ENCODE peak calls at places on chromosomes 13 and 19, in four cellular contexts. H is right cardiac atrium; P is NCI-H1930; Q is stimulated activated CD8-positive, alpha-beta memory T cell treated with anti-CD3 and anti-CD28 coated beads, Interleukin-7, amount 100 ng/mL, for 4 hours. I is an unnamed sample.

GRCh38 chr19:42216653-42217521 is 590 bp downstream of the DEDD2 start:
- DNase-seq in H (peak), P (no peak), Q (no peak), I (peak)

GRCh38 chr19:44891016-44891882 is at the start of gene TOMM40:
- DNase-seq in H (peak), P (peak), Q (no peak), I (peak)

GRCh38 chr13:61052175-61052574 is 363.5 kb downstream of the PCDH20 start:
- DNase-seq in H (no peak), P (no peak), Q (no peak), I (no peak)

GRCh38 chr13:98293103-98293502 is 116.0 kb upstream of the RNF113B start:
- DNase-seq in H (no peak), P (no peak), Q (no peak), I (no peak)

GRCh38 chr13:50916701-50917184 is 7.2 kb downstream of the RNASEH2B start:
- DNase-seq in H (no peak), P (no peak), Q (no peak), I (no peak)

GRCh38 chr13:35785563-35786327 is 309.3 kb upstream of the MAB21L1 start:
- DNase-seq in H (no peak), P (no peak), Q (no peak), I (no peak)

GRCh38 chr13:32246468-32246867 is 68.7 kb downstream of the ZAR1L start:
- DNase-seq in H (peak), P (no peak), Q (no peak), I (no peak)

GRCh38 chr13:82330499-82330898 is 1551.8 kb downstream of the SLITRK1 start:
- DNase-seq in H (no peak), P (no peak), Q (no peak), I (no peak)

GRCh38 chr13:112839347-112840105 is 129.5 kb upstream of the MCF2L start:
- DNase-seq in H (no peak), P (no peak), Q (no peak), I (no peak)

GRCh38 chr13:23586336-23586735 is 16.1 kb downstream of the TNFRSF19 start:
- DNase-seq in H (no peak), P (no peak), Q (no peak), I (no peak)

GRCh38 chr19:13833330-13834265 is 38.4 kb downstream of the ZSWIM4 start:
- DNase-seq in H (peak), P (peak), Q (peak), I (peak)

GRCh38 chr19:56167064-56167578 is 8.7 kb upstream of the GALP start:
- DNase-seq in H (no peak), P (no peak), Q (no peak), I (no peak)

GRCh38 chr13:44969858-44970484 is 19.3 kb downstream of the NUFIP1 start:
- DNase-seq in H (no peak), P (no peak), Q (no peak), I (no peak)

GRCh38 chr13:72696590-72696989 is 30.8 kb downstream of the MZT1 start:
- DNase-seq in H (no peak), P (no peak), Q (no peak), I (no peak)

GRCh38 chr13:40777166-40777956 is 6.4 kb upstream of the MRPS31 start:
- DNase-seq in H (no peak), P (peak), Q (no peak), I (no peak)

GRCh38 chr13:49792550-49793324 is at the start of gene KPNA3:
- DNase-seq in H (peak), P (peak), Q (peak), I (peak)

GRCh38 chr19:14347999-14348889 is 33.0 kb upstream of the ADGRE5 start:
- DNase-seq in H (peak), P (no peak), Q (no peak), I (peak)

GRCh38 chr19:6363429-6363828 is 2.1 kb downstream of the CLPP start:
- DNase-seq in H (no peak), P (no peak), Q (no peak), I (no peak)

I was measured in kidney.